ENCODE peak calls at places on chromosomes 6 and 20, in seven cellular contexts. B is progenitor cell of endocrine pancreas, Q is fibroblast of the conjunctiva, M is HT-29, H is T-helper 2 cell, P is mucosa of gallbladder, A is fibroblast of gingiva. X is an unnamed sample.

GRCh38 chr20:63736893-63737689 is 627 bp downstream of the LIME1 start:
- DNase-seq in B (no peak), Q (no peak), M (peak; percentile 77), H (peak; percentile 79), P (no peak), A (no peak), X (no peak)

GRCh38 chr6:3039384-3039783 is 28.9 kb upstream of the RIPK1 start:
- DNase-seq in B (no peak), Q (no peak), M (no peak), H (no peak), P (no peak), A (no peak), X (no peak)

GRCh38 chr20:51738877-51739447 is 29.2 kb downstream of the ATP9A start:
- DNase-seq in B (no peak), Q (no peak), M (peak; percentile 85), H (no peak), P (no peak), A (no peak), X (no peak)

GRCh38 chr20:44772636-44773035 is 27.0 kb downstream of the KCNK15 start:
- DNase-seq in B (no peak), Q (no peak), M (no peak), H (no peak), P (no peak), A (no peak), X (no peak)

GRCh38 chr20:3710703-3711417 is 1.5 kb downstream of the SIGLEC1 start:
- DNase-seq in B (peak; percentile 79), Q (peak; percentile 14), M (peak; percentile 65), H (peak; percentile 52), P (peak; percentile 63), A (peak; percentile 30), X (no peak)

GRCh38 chr6:129359811-129360787 is 349.9 kb downstream of the ARHGAP18 start:
- DNase-seq in B (no peak), Q (no peak), M (no peak), H (no peak), P (no peak), A (peak; percentile 61), X (peak; percentile 24)

GRCh38 chr6:21953831-21954801 is 342.7 kb downstream of the PRL start:
- DNase-seq in B (no peak), Q (no peak), M (no peak), H (no peak), P (peak; percentile 20), A (no peak), X (peak; percentile 15)

GRCh38 chr6:156864557-156864956 is 87.4 kb downstream of the ARID1B start:
- DNase-seq in B (no peak), Q (no peak), M (no peak), H (no peak), P (no peak), A (no peak), X (no peak)

GRCh38 chr20:1694672-1695071 is 37.1 kb upstream of the SIRPG start:
- DNase-seq in B (no peak), Q (no peak), M (no peak), H (no peak), P (no peak), A (no peak), X (no peak)

GRCh38 chr20:58703765-58704331 is 11.2 kb downstream of the NPEPL1 start:
- DNase-seq in B (no peak), Q (no peak), M (no peak), H (no peak), P (peak; percentile 7), A (no peak), X (no peak)

GRCh38 chr6:75116946-75117345 is 88.9 kb downstream of the COL12A1 start:
- DNase-seq in B (no peak), Q (no peak), M (no peak), H (no peak), P (no peak), A (peak; percentile 69), X (no peak)